ENCODE peak calls at places on chromosomes 7 and 10, in nine cellular contexts. H is HCT116, L is tibial nerve, E is A549, S is heart left ventricle, C is IMR-90, D is upper lobe of left lung, Z is spleen, B is Peyer's patch. T is an unnamed sample.

GRCh38 chr10:70928140-70928539 is 39.8 kb upstream of the PCBD1 start:
- DNase-seq in H (no peak), L (no peak), E (no peak), S (no peak), C (no peak), D (no peak), Z (no peak), B (no peak), T (no peak)

GRCh38 chr7:35755711-35756110 is 45.1 kb upstream of the SEPTIN7 start:
- DNase-seq in H (no peak), L (no peak), E (no peak), S (no peak), C (no peak), D (no peak), Z (no peak), B (no peak), T (no peak)

GRCh38 chr7:95213809-95214492 is 110.4 kb downstream of the PON1 start:
- DNase-seq in H (no peak), L (peak), E (peak), S (peak), C (no peak), D (peak), Z (peak), B (no peak), T (no peak)

GRCh38 chr10:33965795-33966581 is 631.5 kb upstream of the NRP1 start:
- DNase-seq in H (no peak), L (peak), E (no peak), S (no peak), C (no peak), D (peak), Z (no peak), B (no peak), T (no peak)

GRCh38 chr7:68542831-68543230 is 1055.4 kb upstream of the AUTS2 start:
- DNase-seq in H (no peak), L (no peak), E (no peak), S (no peak), C (no peak), D (no peak), Z (no peak), B (no peak), T (no peak)

GRCh38 chr7:98276241-98276761 is 5.2 kb upstream of the BRI3 start:
- DNase-seq in H (no peak), L (peak), E (peak), S (no peak), C (peak), D (peak), Z (no peak), B (no peak), T (no peak)

GRCh38 chr10:112969542-112969941 is 19.5 kb downstream of the TCF7L2 start:
- DNase-seq in H (no peak), L (no peak), E (no peak), S (no peak), C (no peak), D (no peak), Z (no peak), B (no peak), T (no peak)

GRCh38 chr10:82075605-82076004 is 200.6 kb downstream of the NRG3 start:
- DNase-seq in H (no peak), L (no peak), E (no peak), S (no peak), C (no peak), D (no peak), Z (no peak), B (no peak), T (no peak)

GRCh38 chr10:44016589-44017482 is 368.1 kb downstream of the CXCL12 start:
- DNase-seq in H (no peak), L (peak), E (no peak), S (no peak), C (peak), D (no peak), Z (no peak), B (no peak), T (no peak)

GRCh38 chr10:22481687-22482539 is 136.6 kb downstream of the SPAG6 start:
- DNase-seq in H (no peak), L (no peak), E (no peak), S (no peak), C (no peak), D (no peak), Z (no peak), B (no peak), T (no peak)

GRCh38 chr10:80137031-80137712 is 4.6 kb downstream of the PLAC9 start:
- DNase-seq in H (no peak), L (peak), E (no peak), S (peak), C (peak), D (no peak), Z (no peak), B (no peak), T (no peak)

GRCh38 chr10:80136134-80136571 is 3.6 kb downstream of the PLAC9 start:
- DNase-seq in H (no peak), L (peak), E (no peak), S (peak), C (peak), D (peak), Z (no peak), B (no peak), T (no peak)

GRCh38 chr10:80132299-80133139 is at the start of gene PLAC9:
- DNase-seq in H (no peak), L (no peak), E (no peak), S (peak), C (peak), D (no peak), Z (no peak), B (no peak), T (no peak)

GRCh38 chr10:80131499-80131901 is 1.0 kb upstream of the PLAC9 start:
- DNase-seq in H (no peak), L (no peak), E (no peak), S (no peak), C (no peak), D (no peak), Z (no peak), B (no peak), T (no peak)

GRCh38 chr10:80133221-80133620 is 691 bp downstream of the PLAC9 start:
- DNase-seq in H (no peak), L (no peak), E (no peak), S (peak), C (no peak), D (no peak), Z (no peak), B (no peak), T (no peak)
- H3K27ac ChIP-seq in H (no peak), L (peak), E (no peak), S (peak), C (peak), D (peak), Z (no peak), B (peak), T (no peak)

DNA sequence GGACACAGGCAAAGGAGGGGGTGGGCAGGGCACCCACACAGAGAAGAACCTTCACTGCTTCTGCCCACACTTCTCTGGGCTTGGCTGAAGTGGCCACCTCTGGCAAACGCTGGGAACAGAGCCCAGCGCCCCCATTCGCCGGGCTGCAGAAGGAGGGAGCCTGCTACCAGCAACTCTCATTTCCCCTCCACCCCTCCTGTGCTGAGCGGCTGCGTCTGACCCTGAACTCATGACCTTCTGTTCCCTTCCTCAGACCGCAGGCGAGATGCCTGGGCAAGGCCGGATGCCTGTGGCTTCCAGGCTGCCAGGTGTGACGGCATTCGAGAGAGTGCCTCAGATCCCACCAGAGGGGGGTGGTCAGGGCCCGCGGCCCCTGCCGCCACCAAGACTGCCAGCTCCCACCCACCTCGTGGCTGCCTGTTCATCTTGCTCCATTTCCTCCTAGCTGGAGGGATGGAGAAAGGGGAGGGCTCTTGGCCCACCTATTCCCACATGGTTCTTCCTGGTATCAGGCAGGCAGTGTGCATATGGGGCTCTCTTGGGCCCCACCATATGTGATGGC is 19.8 kb downstream of the DNAJB12 start:
- DNase-seq in H (no peak), L (peak), E (no peak), S (peak), C (peak), D (peak), Z (peak), B (peak), T (peak)
- TF ChIP-seq POLR2A in H (no peak), L (no peak), E (no peak), S (peak), C (no peak), D (peak), Z (peak), B (no peak), T (peak)

GRCh38 chr7:157690833-157691382 is 354.1 kb downstream of the DNAJB6 start:
- DNase-seq in H (peak), L (peak), E (no peak), S (peak), C (no peak), D (peak), Z (peak), B (peak), T (no peak)

GRCh38 chr7:157690058-157690832 is 353.4 kb downstream of the DNAJB6 start:
- DNase-seq in H (no peak), L (no peak), E (no peak), S (no peak), C (no peak), D (peak), Z (peak), B (peak), T (no peak)

GRCh38 chr7:157693071-157693520 is 356.3 kb downstream of the DNAJB6 start:
- DNase-seq in H (no peak), L (no peak), E (no peak), S (peak), C (no peak), D (peak), Z (peak), B (peak), T (no peak)

GRCh38 chr7:157692156-157693011 is 355.6 kb downstream of the DNAJB6 start:
- DNase-seq in H (no peak), L (no peak), E (no peak), S (no peak), C (no peak), D (peak), Z (peak), B (peak), T (no peak)

DNA sequence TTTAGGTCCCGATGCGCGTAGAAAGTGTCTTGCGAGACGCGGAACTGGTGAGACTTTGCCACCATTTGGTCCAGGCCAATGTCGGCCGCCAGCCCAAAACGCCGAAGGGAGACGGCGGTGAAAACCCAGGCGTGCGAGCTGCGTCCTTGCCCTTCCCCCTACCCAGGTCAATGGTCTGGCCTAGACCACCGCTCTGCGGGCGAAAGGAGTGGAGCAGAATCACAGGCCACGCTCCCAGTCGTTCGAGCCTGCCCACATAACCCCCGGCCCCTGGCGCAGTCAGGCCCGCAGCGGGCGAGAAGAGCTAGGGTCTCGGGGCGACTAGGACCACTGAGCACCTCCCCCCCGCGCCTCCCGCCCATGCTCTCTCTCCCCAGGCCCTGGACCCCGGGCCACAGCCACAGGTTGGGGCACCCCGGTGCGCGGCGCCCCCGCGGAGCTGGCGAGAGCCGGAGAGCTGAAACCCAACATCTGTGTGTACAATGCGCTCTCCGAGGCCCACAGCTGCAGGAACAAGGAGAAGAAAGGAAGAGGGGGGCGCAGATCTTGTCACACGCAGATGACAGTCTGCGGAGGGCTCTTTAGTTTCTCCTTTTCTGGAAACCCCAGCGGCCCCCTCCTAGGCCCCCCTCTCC is 354.8 kb downstream of the DNAJB6 start:
- DNase-seq in H (no peak), L (no peak), E (no peak), S (no peak), C (no peak), D (peak), Z (peak), B (peak), T (no peak)
- H3K4me3 ChIP-seq in H (no peak), L (no peak), E (no peak), S (peak), C (no peak), D (no peak), Z (peak), B (peak), T (no peak)

DNA sequence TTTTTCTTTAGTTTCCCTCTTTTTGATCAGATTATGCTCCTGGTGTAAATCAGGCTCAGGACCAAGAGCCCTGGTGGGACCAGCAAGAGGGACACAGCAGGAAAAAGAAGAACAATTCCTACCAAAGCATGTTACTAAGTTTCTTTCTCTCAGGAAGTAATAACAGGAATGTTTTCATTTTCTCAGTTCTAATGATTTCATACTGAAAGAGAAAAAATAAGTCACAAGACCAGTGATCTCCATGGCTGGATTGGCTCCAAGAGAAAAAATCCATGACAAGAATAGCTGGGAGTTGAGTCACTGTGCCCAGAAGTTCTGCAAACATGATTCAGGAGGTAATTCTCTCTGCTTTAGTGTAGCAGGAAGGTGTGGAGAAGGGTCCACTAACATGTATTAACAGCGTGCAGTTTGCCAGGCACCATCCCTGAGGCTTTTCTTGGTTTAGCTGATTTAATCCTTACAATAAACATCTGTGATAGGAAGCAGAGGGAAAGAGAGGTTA is 23.8 kb upstream of the IFIT2 start:
- DNase-seq in H (peak), L (peak), E (peak), S (peak), C (peak), D (peak), Z (no peak), B (no peak), T (no peak)
- H3K27ac ChIP-seq in H (peak), L (peak), E (peak), S (peak), C (peak), D (peak), Z (peak), B (peak), T (peak)

GRCh38 chr7:139341058-139341775 is at the start of gene FMC1:
- DNase-seq in H (peak), L (peak), E (peak), S (peak), C (peak), D (peak), Z (peak), B (peak), T (peak)
- TF ChIP-seq POLR2A in H (no peak), L (peak), E (peak), S (no peak), C (peak), D (peak), Z (no peak), B (peak), T (peak)

DNA sequence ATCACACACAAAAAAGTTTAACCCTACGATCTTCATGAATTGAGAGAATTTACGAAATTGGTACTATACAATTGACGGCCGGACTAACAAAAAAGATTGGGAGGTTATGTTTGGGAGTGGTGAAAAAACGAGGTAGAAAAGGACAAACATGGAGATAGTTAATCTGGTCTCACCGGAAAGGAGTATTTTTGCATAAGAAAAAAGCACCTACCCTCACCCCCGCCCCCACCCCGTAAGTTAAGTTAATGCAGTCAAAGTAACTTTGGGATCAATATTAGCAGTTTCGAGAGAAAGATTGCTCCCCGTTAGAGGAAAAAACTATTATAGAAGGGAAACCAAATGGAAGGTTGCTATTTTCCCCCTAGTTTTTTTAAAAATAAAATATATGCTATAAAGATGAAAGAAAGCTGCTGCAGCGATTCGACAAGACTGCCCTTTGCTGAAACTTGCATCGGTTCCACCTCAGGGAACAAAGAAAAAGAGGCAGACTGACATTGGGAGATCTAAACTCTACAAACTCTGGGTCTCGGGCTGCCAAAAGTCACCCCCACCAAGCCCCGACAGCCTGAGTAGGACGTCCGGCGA is 3.5 kb downstream of the SP8 start:
- DNase-seq in H (no peak), L (no peak), E (no peak), S (no peak), C (no peak), D (no peak), Z (no peak), B (no peak), T (no peak)
- H3K4me3 ChIP-seq in H (no peak), L (no peak), E (no peak), S (no peak), C (no peak), D (no peak), Z (no peak), B (peak), T (no peak)

GRCh38 chr7:71482284-71482683 is 350.3 kb downstream of the GALNT17 start:
- DNase-seq in H (no peak), L (no peak), E (no peak), S (no peak), C (no peak), D (peak), Z (no peak), B (no peak), T (no peak)

GRCh38 chr7:71477441-71477840 is 345.5 kb downstream of the GALNT17 start:
- DNase-seq in H (no peak), L (no peak), E (no peak), S (no peak), C (no peak), D (no peak), Z (no peak), B (no peak), T (no peak)

GRCh38 chr7:71479231-71479630 is 347.3 kb downstream of the GALNT17 start:
- DNase-seq in H (no peak), L (no peak), E (no peak), S (no peak), C (no peak), D (no peak), Z (no peak), B (no peak), T (no peak)

GRCh38 chr7:71484381-71484780 is 352.4 kb downstream of the GALNT17 start:
- DNase-seq in H (no peak), L (no peak), E (no peak), S (no peak), C (no peak), D (no peak), Z (no peak), B (no peak), T (no peak)

GRCh38 chr7:71480814-71481213 is 348.9 kb downstream of the GALNT17 start:
- DNase-seq in H (no peak), L (no peak), E (no peak), S (no peak), C (no peak), D (no peak), Z (no peak), B (no peak), T (no peak)
- H3K27ac ChIP-seq in H (no peak), L (no peak), E (no peak), S (no peak), C (no peak), D (no peak), Z (no peak), B (no peak), T (no peak)

GRCh38 chr7:56222866-56223265 is 106.6 kb upstream of the NUPR2 start:
- DNase-seq in H (no peak), L (no peak), E (no peak), S (no peak), C (no peak), D (no peak), Z (no peak), B (no peak), T (no peak)
- TF ChIP-seq POLR2A in H (no peak), L (no peak), E (no peak), S (no peak), C (no peak), D (no peak), Z (no peak), B (no peak), T (no peak)

GRCh38 chr10:59708816-59709471 is 706 bp downstream of the SLC16A9 start:
- DNase-seq in H (no peak), L (no peak), E (no peak), S (peak), C (no peak), D (peak), Z (peak), B (peak), T (no peak)
- H3K4me3 ChIP-seq in H (peak), L (peak), E (peak), S (peak), C (peak), D (peak), Z (peak), B (peak), T (peak)

DNA sequence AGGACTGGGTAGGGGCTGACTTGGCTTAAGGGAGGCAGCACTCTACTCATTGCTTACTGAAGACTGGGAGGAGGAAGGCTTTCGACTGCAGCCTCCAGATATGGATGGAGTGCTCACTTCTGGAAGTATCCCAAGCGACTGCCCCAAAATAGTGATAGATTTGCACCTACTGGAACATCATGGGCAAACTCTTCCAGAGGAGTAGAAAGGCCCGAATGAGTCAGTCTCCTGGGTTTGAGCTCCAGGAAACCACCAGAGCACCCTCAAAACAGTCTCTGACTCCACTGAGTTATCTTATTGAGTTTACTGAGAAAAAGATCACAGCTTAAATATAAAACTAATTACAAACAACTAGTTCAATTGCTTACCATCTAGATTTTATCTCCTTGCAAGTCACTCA is 37.2 kb upstream of the PDLIM1 start:
- DNase-seq in H (no peak), L (no peak), E (no peak), S (no peak), C (no peak), D (no peak), Z (no peak), B (no peak), T (no peak)
- H3K27ac ChIP-seq in H (no peak), L (no peak), E (no peak), S (peak), C (peak), D (peak), Z (peak), B (peak), T (peak)

T was measured in right lobe of liver.